ENCODE peak calls at places on chromosomes 11 and 22, in four cellular contexts. S is aorta, M is IMR-90, O is pancreas. Y is an unnamed sample.

GRCh38 chr11:96161271-96162089 is 181.5 kb downstream of the MAML2 start:
- DNase-seq in S (no peak), M (peak; percentile 68), O (no peak), Y (no peak)

GRCh38 chr11:72584293-72584921 is 89.8 kb downstream of the PDE2A start:
- DNase-seq in S (peak; percentile 93), M (peak; percentile 18), O (peak; percentile 70), Y (peak; percentile 49)

GRCh38 chr11:68402355-68403031 is 58.1 kb upstream of the PPP6R3 start:
- DNase-seq in S (no peak), M (no peak), O (no peak), Y (no peak)

GRCh38 chr11:110373061-110373702 is 56.6 kb upstream of the FDX1 start:
- DNase-seq in S (no peak), M (peak; percentile 60), O (no peak), Y (no peak)

GRCh38 chr22:27372364-27372763 is 429.2 kb downstream of the MN1 start:
- DNase-seq in S (no peak), M (no peak), O (no peak), Y (no peak)

GRCh38 chr22:32144875-32145274 is 14.2 kb downstream of the C22orf42 start:
- DNase-seq in S (no peak), M (no peak), O (no peak), Y (no peak)

GRCh38 chr11:64765841-64766682 is 6.3 kb upstream of the PYGM start:
- DNase-seq in S (no peak), M (no peak), O (peak; percentile 58), Y (no peak)

GRCh38 chr11:26950260-26950719 is 43.6 kb upstream of the FIBIN start:
- DNase-seq in S (peak; percentile 39), M (peak; percentile 94), O (no peak), Y (no peak)

GRCh38 chr22:48746789-48747425 is 1080.8 kb downstream of the BRD1 start:
- DNase-seq in S (no peak), M (no peak), O (no peak), Y (no peak)

GRCh38 chr11:27677108-27677507 is 23.1 kb downstream of the BDNF start:
- DNase-seq in S (no peak), M (no peak), O (no peak), Y (no peak)

GRCh38 chr11:102241026-102241425 is 76.3 kb upstream of the BIRC3 start:
- DNase-seq in S (no peak), M (peak; percentile 50), O (no peak), Y (no peak)

GRCh38 chr22:30459206-30460052 is 12.4 kb downstream of the SEC14L3 start:
- DNase-seq in S (no peak), M (peak; percentile 26), O (no peak), Y (no peak)

GRCh38 chr11:93000511-93001476 is 31.3 kb downstream of the MTNR1B start:
- DNase-seq in S (no peak), M (peak; percentile 95), O (no peak), Y (no peak)

GRCh38 chr22:46183733-46184132 is 33.4 kb downstream of the PPARA start:
- DNase-seq in S (no peak), M (no peak), O (no peak), Y (no peak)

GRCh38 chr11:45225277-45225676 is 60.9 kb downstream of the SYT13 start:
- DNase-seq in S (no peak), M (no peak), O (no peak), Y (no peak)

GRCh38 chr11:66674964-66675602 is 2.6 kb downstream of the RBM4B start:
- DNase-seq in S (no peak), M (no peak), O (no peak), Y (no peak)

GRCh38 chr22:27107824-27108223 is 450.4 kb downstream of the MIAT start:
- DNase-seq in S (peak; percentile 86), M (peak; percentile 94), O (peak; percentile 83), Y (peak; percentile 76)

GRCh38 chr11:13462928-13463778 is at the start of gene BTBD10:
- DNase-seq in S (peak; percentile 97), M (peak; percentile 93), O (peak; percentile 96), Y (peak; percentile 89)

GRCh38 chr22:24845036-24845918 is 39.3 kb downstream of the SGSM1 start:
- DNase-seq in S (peak; percentile 82), M (peak; percentile 9), O (no peak), Y (no peak)

GRCh38 chr11:45109400-45109799 is 37.0 kb upstream of the PRDM11 start:
- DNase-seq in S (no peak), M (no peak), O (no peak), Y (no peak)

GRCh38 chr11:65355013-65355775 is 643 bp downstream of the TIGD3 start:
- DNase-seq in S (peak; percentile 70), M (no peak), O (peak; percentile 71), Y (no peak)

GRCh38 chr11:18485905-18486528 is 30.4 kb downstream of the LDHAL6A start:
- DNase-seq in S (no peak), M (no peak), O (no peak), Y (no peak)

GRCh38 chr11:40293655-40294342 is 1165.7 kb downstream of the LRRC4C start:
- DNase-seq in S (peak; percentile 60), M (peak; percentile 92), O (peak; percentile 78), Y (peak; percentile 38)

GRCh38 chr11:104254347-104254746 is 90.4 kb upstream of the PDGFD start:
- DNase-seq in S (no peak), M (no peak), O (peak; percentile 58), Y (no peak)

GRCh38 chr11:101428918-101429317 is 154.9 kb downstream of the TRPC6 start:
- DNase-seq in S (no peak), M (peak; percentile 54), O (no peak), Y (no peak)

GRCh38 chr11:27255447-27255828 is 107.6 kb downstream of the CCDC34 start:
- DNase-seq in S (no peak), M (peak; percentile 83), O (no peak), Y (no peak)

GRCh38 chr11:6225896-6226295 is 8.5 kb downstream of the FHIP1B start:
- DNase-seq in S (no peak), M (no peak), O (no peak), Y (no peak)

GRCh38 chr11:58573451-58574104 is 2.1 kb downstream of the LPXN start:
- DNase-seq in S (peak; percentile 77), M (peak; percentile 85), O (no peak), Y (peak; percentile 41)

GRCh38 chr11:119652907-119653659 is 75.9 kb downstream of the NECTIN1 start:
- DNase-seq in S (peak; percentile 22), M (no peak), O (no peak), Y (no peak)

GRCh38 chr11:61106296-61106695 is 4.0 kb downstream of the CD5 start:
- DNase-seq in S (no peak), M (no peak), O (no peak), Y (no peak)
- H3K4me3 ChIP-seq in S (no peak overlapping the region), M (no peak overlapping the region), O (no peak overlapping the region), Y (no peak overlapping the region)

DNA sequence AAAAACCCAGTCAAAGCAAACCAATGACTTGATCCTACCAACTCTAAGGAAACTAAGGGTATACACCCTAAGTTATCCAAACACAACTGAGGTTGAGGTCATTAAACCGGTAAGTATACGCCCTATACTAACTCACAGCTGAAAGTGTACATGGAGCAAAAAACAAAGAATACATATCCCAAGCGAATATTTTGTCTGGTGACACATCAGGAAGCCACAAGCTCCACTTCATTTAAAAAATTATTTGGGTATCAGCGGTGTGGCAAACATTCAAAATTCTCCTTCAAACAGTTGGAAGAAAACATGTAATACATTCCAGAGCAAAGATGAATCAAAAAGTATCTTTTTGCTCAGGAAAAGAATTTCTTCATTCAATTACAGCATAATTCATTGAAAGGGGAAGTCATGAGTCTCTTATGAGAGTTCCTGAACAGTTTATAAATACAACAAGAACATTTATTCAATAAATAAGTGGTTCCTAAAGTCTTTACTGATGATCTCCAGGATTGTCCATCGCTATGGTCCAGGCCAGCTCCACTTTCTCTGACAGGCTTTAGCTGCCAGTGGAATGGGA is 4.5 kb upstream of the JAML start:
- DNase-seq in S (no peak), M (no peak), O (no peak), Y (no peak)
- H3K4me3 ChIP-seq in S (no peak overlapping the region), M (no peak overlapping the region), O (no peak overlapping the region), Y (no peak overlapping the region)

GRCh38 chr22:37325024-37325395 is 42.7 kb downstream of the CYTH4 start:
- DNase-seq in S (no peak), M (no peak), O (no peak), Y (no peak)
- H3K4me3 ChIP-seq in S (no peak overlapping the region), M (no peak overlapping the region), O (no peak overlapping the region), Y (no peak overlapping the region)

GRCh38 chr22:44184006-44184405 is 3.3 kb downstream of the PARVG start:
- DNase-seq in S (no peak), M (no peak), O (no peak), Y (no peak)

GRCh38 chr22:44186737-44187136 is 6.0 kb downstream of the PARVG start:
- DNase-seq in S (no peak), M (no peak), O (no peak), Y (no peak)

GRCh38 chr22:44185237-44186120 is 4.8 kb downstream of the PARVG start:
- DNase-seq in S (no peak), M (no peak), O (peak; percentile 26), Y (no peak)

GRCh38 chr22:44187652-44188230 is 7.0 kb downstream of the PARVG start:
- DNase-seq in S (no peak), M (no peak), O (peak; percentile 36), Y (no peak)

DNA sequence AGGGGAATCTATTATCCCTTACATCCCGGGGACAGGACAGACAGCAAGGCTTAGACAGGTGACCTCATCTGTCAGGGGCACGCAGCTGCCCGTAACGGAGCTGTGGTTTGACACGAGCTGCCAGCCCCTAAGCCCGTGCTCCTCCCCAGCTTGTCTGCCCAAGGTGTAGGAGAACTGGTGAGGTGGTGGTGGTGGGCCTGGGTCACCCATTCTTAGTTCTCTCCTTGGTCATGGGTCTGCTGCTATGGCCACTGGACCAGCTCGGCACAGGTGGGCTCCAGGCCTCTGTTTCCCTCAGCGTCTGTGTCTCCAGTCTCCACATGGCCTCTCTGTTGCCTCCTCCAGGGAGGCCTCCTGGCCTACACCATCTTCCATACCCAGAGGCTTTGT is 5.4 kb downstream of the PARVG start:
- DNase-seq in S (no peak), M (no peak), O (peak; percentile 36), Y (no peak)
- H3K4me3 ChIP-seq in S (no peak overlapping the region), M (no peak overlapping the region), O (no peak overlapping the region), Y (no peak overlapping the region)

GRCh38 chr11:86062719-86063118 is 6.2 kb downstream of the PICALM start:
- DNase-seq in S (no peak), M (no peak), O (no peak), Y (no peak)

GRCh38 chr11:86066606-86067229 is 2.2 kb downstream of the PICALM start:
- DNase-seq in S (no peak), M (no peak), O (no peak), Y (no peak)

GRCh38 chr11:86066033-86066432 is 2.9 kb downstream of the PICALM start:
- DNase-seq in S (no peak), M (no peak), O (no peak), Y (no peak)

GRCh38 chr11:86063536-86063935 is 5.3 kb downstream of the PICALM start:
- DNase-seq in S (no peak), M (no peak), O (no peak), Y (no peak)

GRCh38 chr11:86064236-86064803 is 4.6 kb downstream of the PICALM start:
- DNase-seq in S (no peak), M (peak; percentile 54), O (no peak), Y (no peak)
- H3K4me3 ChIP-seq in S (no peak overlapping the region), M (no peak overlapping the region), O (no peak overlapping the region), Y (no peak overlapping the region)

DNA sequence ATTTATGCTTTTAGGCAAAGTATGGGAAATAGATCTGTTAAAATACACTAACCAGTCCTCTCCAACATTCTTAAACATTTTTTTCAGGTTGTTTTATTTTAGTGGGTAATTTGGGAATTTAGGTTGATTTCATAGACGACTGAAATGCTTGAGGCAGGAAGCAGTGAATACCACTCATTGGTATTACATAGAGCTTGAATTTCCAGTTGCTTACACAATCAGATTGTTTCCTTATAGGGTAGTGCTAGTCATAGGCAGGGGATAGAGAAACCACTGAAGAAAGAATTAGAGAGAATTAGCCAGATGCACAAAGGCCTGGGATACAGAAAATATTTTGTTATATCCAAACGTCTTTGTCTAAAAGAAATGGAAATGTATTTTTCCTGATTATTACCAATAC is 23.9 kb upstream of the LYVE1 start:
- DNase-seq in S (no peak), M (peak; percentile 96), O (no peak), Y (no peak)
- H3K4me3 ChIP-seq in S (no peak overlapping the region), M (no peak overlapping the region), O (no peak overlapping the region), Y (no peak overlapping the region)

Y was measured in tibial nerve.